ENCODE peak calls at places on chromosome 15, in nine cellular contexts. P is suprapubic skin, X is SK-N-SH, I is HCT116, M is GM23338, L is endothelial cell of umbilical vein, F is stomach, O is HL-60, B is sigmoid colon. T is an unnamed sample.

GRCh38 chr15:58458076-58458475 is 26.3 kb downstream of the LIPC start:
- DNase-seq in P (peak; percentile 36), X (no peak), I (no peak), M (no peak), L (peak; percentile 81), F (no peak), O (no peak), B (no peak), T (no peak)

GRCh38 chr15:63514533-63514943 is 10.1 kb downstream of the USP3 start:
- DNase-seq in P (no peak), X (no peak), I (no peak), M (no peak), L (peak; percentile 28), F (no peak), O (peak; percentile 72), B (no peak), T (peak; percentile 62)

GRCh38 chr15:52289629-52290081 is 5.9 kb downstream of the MYO5C start:
- DNase-seq in P (no peak), X (no peak), I (no peak), M (peak; percentile 42), L (no peak), F (peak; percentile 66), O (no peak), B (no peak), T (no peak)

GRCh38 chr15:69780374-69780773 is 317.3 kb downstream of the TLE3 start:
- DNase-seq in P (no peak), X (no peak), I (no peak), M (no peak), L (no peak), F (no peak), O (no peak), B (no peak), T (no peak)

GRCh38 chr15:59456114-59456513 is 18.1 kb downstream of the FAM81A start:
- DNase-seq in P (no peak), X (no peak), I (peak; percentile 8), M (no peak), L (no peak), F (peak; percentile 87), O (no peak), B (no peak), T (peak; percentile 73)

GRCh38 chr15:77002954-77003912 is 8.3 kb downstream of the PSTPIP1 start:
- DNase-seq in P (no peak), X (no peak), I (no peak), M (no peak), L (no peak), F (peak; percentile 53), O (peak; percentile 78), B (peak; percentile 80), T (peak; percentile 88)

GRCh38 chr15:98513428-98513991 is 134.8 kb upstream of the IGF1R start:
- DNase-seq in P (no peak), X (no peak), I (no peak), M (no peak), L (no peak), F (no peak), O (no peak), B (no peak), T (no peak)

GRCh38 chr15:81749667-81750360 is 296.0 kb downstream of the MEX3B start:
- DNase-seq in P (no peak), X (no peak), I (no peak), M (no peak), L (no peak), F (no peak), O (no peak), B (no peak), T (peak; percentile 50)

GRCh38 chr15:101088788-101089578 is 162.9 kb downstream of the CHSY1 start:
- DNase-seq in P (peak; percentile 77), X (peak; percentile 93), I (peak; percentile 26), M (peak; percentile 75), L (peak; percentile 47), F (peak; percentile 84), O (peak; percentile 29), B (peak; percentile 82), T (peak; percentile 83)

GRCh38 chr15:99105516-99106341 is 849 bp downstream of the SYNM start:
- DNase-seq in P (no peak), X (peak; percentile 79), I (no peak), M (peak; percentile 89), L (peak; percentile 68), F (peak; percentile 33), O (peak; percentile 21), B (peak; percentile 79), T (peak; percentile 91)

GRCh38 chr15:35195649-35196048 is 110.6 kb upstream of the NANOGP8 start:
- DNase-seq in P (no peak), X (no peak), I (no peak), M (peak; percentile 80), L (no peak), F (no peak), O (no peak), B (no peak), T (no peak)

GRCh38 chr15:57134877-57135276 is 216.4 kb downstream of the TCF12 start:
- DNase-seq in P (no peak), X (peak; percentile 55), I (no peak), M (no peak), L (peak; percentile 91), F (no peak), O (no peak), B (no peak), T (no peak)

GRCh38 chr15:60548101-60548500 is 69.2 kb upstream of the ICE2 start:
- DNase-seq in P (no peak), X (no peak), I (no peak), M (no peak), L (no peak), F (no peak), O (no peak), B (no peak), T (no peak)

GRCh38 chr15:48005077-48005476 is 115.7 kb upstream of the SLC24A5 start:
- DNase-seq in P (no peak), X (no peak), I (no peak), M (no peak), L (no peak), F (no peak), O (no peak), B (no peak), T (no peak)

GRCh38 chr15:48010321-48010720 is 110.5 kb upstream of the SLC24A5 start:
- DNase-seq in P (no peak), X (no peak), I (no peak), M (no peak), L (no peak), F (no peak), O (no peak), B (no peak), T (no peak)

GRCh38 chr15:48003447-48003846 is 117.3 kb upstream of the SLC24A5 start:
- DNase-seq in P (no peak), X (no peak), I (no peak), M (no peak), L (no peak), F (no peak), O (no peak), B (no peak), T (no peak)

GRCh38 chr15:48002772-48003171 is 118.0 kb upstream of the SLC24A5 start:
- DNase-seq in P (no peak), X (no peak), I (no peak), M (no peak), L (no peak), F (no peak), O (no peak), B (no peak), T (no peak)

DNA sequence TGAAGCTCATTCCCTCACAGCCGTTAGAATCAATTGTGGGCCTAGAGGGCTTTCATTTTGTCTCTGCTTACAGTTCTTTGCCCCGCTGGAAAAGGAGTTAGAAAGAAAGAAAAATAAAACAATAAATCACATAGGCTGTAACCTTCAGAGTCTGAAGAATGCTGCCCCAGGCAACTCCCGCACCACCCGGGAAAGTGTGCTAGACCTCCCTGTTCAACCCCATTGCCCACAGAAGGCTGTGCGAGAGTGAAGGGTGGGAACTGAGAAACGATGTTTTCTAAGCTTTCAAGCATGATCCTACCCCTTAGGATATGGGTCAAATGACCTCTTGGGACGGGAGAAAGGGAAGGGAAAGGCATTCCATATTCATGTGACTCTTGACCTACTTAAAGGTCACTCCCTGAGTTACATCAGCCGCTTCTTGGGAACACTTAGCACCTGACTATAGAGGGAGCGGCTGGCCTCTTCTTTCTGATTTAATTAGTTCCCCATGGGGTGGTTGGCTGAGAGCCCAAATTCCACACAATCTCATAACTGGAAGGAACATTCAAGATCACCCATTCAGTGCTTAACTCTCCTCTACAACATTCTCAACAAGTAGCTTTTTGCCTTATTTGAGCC is 114.8 kb upstream of the SLC24A5 start:
- DNase-seq in P (peak; percentile 69), X (no peak), I (no peak), M (peak; percentile 65), L (no peak), F (peak; percentile 53), O (no peak), B (no peak), T (no peak)
- TF ChIP-seq POLR2AphosphoS5 in P (no peak), X (no peak), I (no peak), M (no peak), L (no peak), F (no peak), O (no peak), B (no peak), T (peak; percentile 50)

GRCh38 chr15:65385868-65386253 is 8.1 kb upstream of the IGDCC3 start:
- DNase-seq in P (no peak), X (no peak), I (no peak), M (no peak), L (peak; percentile 9), F (no peak), O (no peak), B (peak; percentile 73), T (no peak)
- H3K4me3 ChIP-seq in P (peak overlapping the region; percentile 46), X (peak overlapping the region; percentile 14), I (no peak overlapping the region), M (no peak overlapping the region), L (no peak overlapping the region), F (peak overlapping the region; percentile 39), O (no peak overlapping the region), B (peak overlapping the region; percentile 3), T (no peak overlapping the region)

DNA sequence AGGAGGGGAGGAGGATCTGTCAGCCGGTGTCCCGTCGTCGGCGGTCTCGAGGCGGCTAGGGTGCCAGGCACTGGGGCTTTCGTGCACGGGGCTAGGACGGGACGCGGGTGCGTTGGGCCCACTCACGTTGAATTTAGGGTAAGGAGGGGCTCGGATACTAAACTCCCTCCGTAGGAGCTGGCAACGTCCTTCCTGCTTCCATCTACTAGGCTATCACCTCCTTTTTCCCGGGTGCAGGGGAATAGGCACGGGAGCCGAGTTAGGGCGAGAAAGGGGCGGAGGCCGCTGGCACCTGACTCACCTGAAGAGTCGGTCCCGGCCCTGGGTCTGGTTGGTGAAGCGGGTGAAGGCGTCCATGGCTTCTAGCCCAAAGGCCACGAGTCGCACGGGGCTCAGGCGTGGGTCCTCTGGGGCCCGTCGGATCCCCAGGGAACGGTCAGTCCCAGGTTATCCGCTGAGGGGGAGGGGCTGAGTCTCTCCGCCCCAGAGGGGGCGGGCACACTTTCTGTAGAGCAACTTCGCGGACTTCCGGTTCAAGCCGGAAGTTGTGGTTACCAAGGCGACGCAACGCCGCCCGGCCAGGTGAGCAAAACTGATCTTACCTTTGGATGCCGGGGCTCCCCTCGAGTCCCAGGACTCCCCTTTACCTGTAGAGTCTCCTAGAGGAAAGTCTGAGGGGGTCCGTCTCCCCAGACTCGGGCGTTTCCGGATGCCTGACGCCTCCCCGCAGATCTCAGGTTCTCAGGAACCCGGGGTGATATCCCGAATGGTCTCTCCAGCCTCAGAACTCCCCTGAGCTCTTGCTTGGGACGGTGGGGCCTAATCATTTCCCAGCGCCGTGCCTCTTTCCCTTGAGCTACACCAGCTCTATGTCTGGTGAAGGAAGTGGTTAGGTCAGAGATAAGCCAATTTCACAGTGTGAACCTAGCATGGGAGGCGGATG is at the start of the genes PEX11A and WDR93:
- DNase-seq in P (peak; percentile 78), X (peak; percentile 88), I (peak; percentile 59), M (peak; percentile 93), L (peak; percentile 60), F (peak; percentile 90), O (peak; percentile 67), B (peak; percentile 89), T (peak; percentile 91)
- TF ChIP-seq POLR2AphosphoS5 in P (no peak), X (no peak), I (peak; percentile 88), M (peak; percentile 52), L (no peak), F (peak; percentile 72), O (no peak), B (peak; percentile 67), T (no peak)

GRCh38 chr15:31393441-31394091 is 66.9 kb downstream of the KLF13 start:
- DNase-seq in P (no peak), X (no peak), I (no peak), M (peak; percentile 39), L (no peak), F (no peak), O (no peak), B (peak; percentile 68), T (peak; percentile 82)
- H3K4me3 ChIP-seq in P (peak overlapping the region; percentile 79), X (no peak overlapping the region), I (no peak overlapping the region), M (peak overlapping the region; percentile 92), L (no peak overlapping the region), F (peak overlapping the region; percentile 69), O (peak overlapping the region; percentile 68), B (no peak overlapping the region), T (no peak overlapping the region)